ENCODE peak calls at places on chromosome 7, in six cellular contexts. T is stomach, K is ovary, Q is heart left ventricle, N is tibial nerve, C is endothelial cell of umbilical vein. I is an unnamed sample.

GRCh38 chr7:46607176-46607575 is 686.1 kb upstream of the IGFBP3 start:
- DNase-seq in K (no peak), N (no peak), Q (no peak), T (no peak), C (no peak), I (no peak)

GRCh38 chr7:139358541-139359365 is 941 bp upstream of the LUC7L2 start:
- DNase-seq in T (no peak), Q (no peak), N (no peak), C (peak), K (no peak), I (peak)

GRCh38 chr7:100682991-100683658 is 9.6 kb downstream of the GNB2 start:
- DNase-seq in Q (no peak), T (no peak), N (no peak), C (no peak), K (no peak), I (no peak)

GRCh38 chr7:137007001-137007725 is 138.7 kb downstream of the CHRM2 start:
- DNase-seq in T (no peak), Q (no peak), K (no peak), N (no peak), C (peak), I (no peak)

GRCh38 chr7:135770139-135770710 is 21.6 kb upstream of the FAM180A start:
- DNase-seq in K (no peak), N (no peak), Q (no peak), T (no peak), C (no peak), I (no peak)

GRCh38 chr7:44711528-44711927 is 37.1 kb upstream of the ZMIZ2 start:
- DNase-seq in T (no peak), N (no peak), C (no peak), Q (no peak), K (no peak), I (no peak)

GRCh38 chr7:133807610-133808543 is 319.3 kb upstream of the LRGUK start:
- DNase-seq in T (no peak), C (no peak), Q (no peak), K (no peak), N (no peak), I (no peak)

GRCh38 chr7:341841-342638 is 52.1 kb downstream of the FOXL3 start:
- DNase-seq in K (no peak), T (peak), N (no peak), C (no peak), Q (peak), I (no peak)

GRCh38 chr7:68269410-68269809 is 1272.8 kb downstream of the TYW1 start:
- DNase-seq in N (no peak), C (no peak), Q (no peak), K (no peak), T (no peak), I (no peak)

GRCh38 chr7:4738711-4739527 is 36.5 kb upstream of the AP5Z1 start:
- DNase-seq in T (peak), Q (peak), K (peak), N (no peak), C (peak), I (peak)

GRCh38 chr7:66224171-66224773 is 19.1 kb downstream of the TPST1 start:
- DNase-seq in Q (no peak), K (no peak), T (no peak), C (no peak), N (no peak), I (no peak)

GRCh38 chr7:96921231-96921630 is 84.1 kb upstream of the DLX6 start:
- DNase-seq in Q (no peak), K (no peak), T (no peak), N (no peak), C (no peak), I (no peak)

GRCh38 chr7:83820641-83821040 is 171.7 kb upstream of the SEMA3E start:
- DNase-seq in C (no peak), Q (no peak), K (no peak), N (no peak), T (no peak), I (no peak)

GRCh38 chr7:17937506-17938115 is 2.7 kb downstream of the SNX13 start:
- DNase-seq in C (no peak), K (no peak), N (no peak), Q (no peak), T (no peak), I (no peak)

GRCh38 chr7:17130281-17131059 is 168.0 kb upstream of the AHR start:
- DNase-seq in N (no peak), K (no peak), T (no peak), C (peak), Q (no peak), I (no peak)

GRCh38 chr7:80183900-80184685 is 49.5 kb downstream of the GNAI1 start:
- DNase-seq in Q (no peak), N (no peak), T (no peak), C (no peak), K (peak), I (no peak)

GRCh38 chr7:68629-69028 is 123.7 kb upstream of the FAM20C start:
- DNase-seq in C (no peak), K (no peak), Q (peak), T (no peak), N (no peak), I (no peak)

GRCh38 chr7:100247152-100247757 is 27.5 kb downstream of the PVRIG start:
- DNase-seq in K (no peak), Q (no peak), C (peak), N (no peak), T (peak), I (peak)

GRCh38 chr7:117143580-117143979 is 179.3 kb downstream of the WNT2 start:
- DNase-seq in Q (no peak), C (peak), T (no peak), K (no peak), N (no peak), I (no peak)

GRCh38 chr7:121048195-121048594 is 59.7 kb downstream of the CPED1 start:
- DNase-seq in T (no peak), C (no peak), K (no peak), N (no peak), Q (no peak), I (no peak)

GRCh38 chr7:101622609-101623178 is 6.4 kb downstream of the MYL10 start:
- DNase-seq in K (no peak), C (no peak), T (no peak), N (no peak), Q (no peak), I (no peak)

GRCh38 chr7:101075646-101076045 is 9.6 kb upstream of the TRIM56 start:
- DNase-seq in K (no peak), C (no peak), T (no peak), Q (no peak), N (no peak), I (no peak)

GRCh38 chr7:128550920-128551319 is 74.4 kb downstream of the METTL2B start:
- DNase-seq in Q (no peak), K (no peak), C (no peak), N (no peak), T (no peak), I (no peak)

GRCh38 chr7:1466524-1467271 is 7.4 kb upstream of the MICALL2 start:
- DNase-seq in N (peak), C (peak), T (peak), K (peak), Q (peak), I (no peak)

GRCh38 chr7:110774066-110774465 is 316.9 kb upstream of the LRRN3 start:
- DNase-seq in T (no peak), C (no peak), N (no peak), Q (no peak), K (no peak), I (no peak)

GRCh38 chr7:149610441-149611011 is 112.9 kb upstream of the ZNF746 start:
- DNase-seq in T (no peak), K (no peak), Q (no peak), N (no peak), C (no peak), I (no peak)

GRCh38 chr7:18993933-18994668 is 123.3 kb downstream of the TWIST1 start:
- DNase-seq in C (no peak), T (no peak), K (no peak), N (no peak), Q (no peak), I (no peak)

GRCh38 chr7:149787428-149788299 is 14.3 kb upstream of the ZNF467 start:
- DNase-seq in C (peak), Q (no peak), N (no peak), K (no peak), T (peak), I (peak)

GRCh38 chr7:128827248-128827958 is 2.8 kb upstream of the FLNC start:
- DNase-seq in T (no peak), K (peak), Q (peak), C (peak), N (no peak), I (peak)

GRCh38 chr7:150388709-150389531 is 9.8 kb downstream of the ZNF775 start:
- DNase-seq in K (peak), C (no peak), N (peak), Q (peak), T (peak), I (no peak)

GRCh38 chr7:125934965-125935364 is 1005.3 kb upstream of the POT1 start:
- DNase-seq in K (no peak), N (no peak), T (no peak), Q (no peak), C (no peak), I (no peak)

GRCh38 chr7:23470290-23471089 is at the start of gene IGF2BP3:
- DNase-seq in C (peak), K (no peak), T (no peak), N (no peak), Q (no peak), I (peak)

GRCh38 chr7:98826400-98826799 is 43.4 kb downstream of the TMEM130 start:
- DNase-seq in C (no peak), Q (no peak), T (no peak), K (no peak), N (no peak), I (no peak)

GRCh38 chr7:13024323-13024722 is 336.9 kb downstream of the ARL4A start:
- DNase-seq in K (no peak), T (no peak), Q (no peak), N (no peak), C (peak), I (no peak)

GRCh38 chr7:134353411-134353810 is 36.7 kb upstream of the SLC35B4 start:
- DNase-seq in K (no peak), T (no peak), C (no peak), Q (no peak), N (no peak), I (no peak)

GRCh38 chr7:73612598-73613269 is 11.6 kb downstream of the MLXIPL start:
- DNase-seq in C (peak), Q (no peak), N (no peak), T (peak), K (no peak), I (peak)
- TF ChIP-seq POLR2A in C (no peak), Q (no peak), N (no peak), T (no peak), K (no peak), I (no peak)

DNA sequence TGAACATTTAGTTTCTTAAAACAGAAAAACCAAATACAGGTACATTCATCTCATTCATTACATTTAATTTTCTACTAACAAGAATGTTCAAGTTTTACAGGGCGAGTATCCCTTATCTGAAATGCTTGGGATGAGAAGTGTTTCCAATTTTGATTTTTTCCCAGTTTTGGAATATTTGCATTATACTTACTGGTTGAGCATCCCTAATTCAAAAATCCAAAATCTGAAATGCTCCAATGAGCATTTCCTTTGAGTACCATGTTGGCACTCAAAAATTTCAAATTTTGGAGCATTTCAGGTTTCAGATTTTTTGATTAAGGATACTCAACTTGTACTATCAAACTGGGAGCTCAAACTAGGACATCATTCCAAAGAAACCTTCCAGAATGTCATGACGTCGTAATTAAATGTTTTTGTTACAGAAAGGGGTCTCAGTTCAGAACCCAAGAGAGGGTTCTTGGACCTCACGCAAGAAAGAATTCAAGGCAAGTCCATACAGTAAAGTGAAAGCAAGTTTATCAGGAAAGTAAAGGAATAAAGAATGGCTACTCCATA is 90.8 kb upstream of the PIK3CG start:
- DNase-seq in K (no peak), T (no peak), Q (no peak), N (no peak), C (no peak), I (no peak)
- TF ChIP-seq POLR2A in K (no peak), T (no peak), Q (no peak), N (no peak), C (no peak), I (no peak)

GRCh38 chr7:2622869-2623697 is 8.7 kb upstream of the TTYH3 start:
- DNase-seq in N (no peak), Q (no peak), K (no peak), C (no peak), T (no peak), I (no peak)
- TF ChIP-seq POLR2A in N (no peak), Q (no peak), K (no peak), C (no peak), T (no peak), I (no peak)

GRCh38 chr7:64307254-64308018 is 6.3 kb upstream of the ZNF736 start:
- DNase-seq in T (peak), K (peak), C (peak), N (peak), Q (peak), I (peak)
- TF ChIP-seq POLR2A in T (no peak), K (peak), C (no peak), N (peak), Q (peak), I (no peak)

GRCh38 chr7:50852901-50853300 is 70.2 kb upstream of the GRB10 start:
- DNase-seq in N (no peak), Q (no peak), C (no peak), T (no peak), K (no peak), I (no peak)
- TF ChIP-seq POLR2A in N (no peak), Q (no peak), C (no peak), T (no peak), K (no peak), I (no peak)

GRCh38 chr7:151459726-151460473 is 20.0 kb upstream of the CRYGN start:
- DNase-seq in N (peak), C (peak), Q (peak), K (peak), T (peak), I (no peak)
- TF ChIP-seq POLR2A in N (peak), C (no peak), Q (peak), K (peak), T (no peak), I (no peak)

DNA sequence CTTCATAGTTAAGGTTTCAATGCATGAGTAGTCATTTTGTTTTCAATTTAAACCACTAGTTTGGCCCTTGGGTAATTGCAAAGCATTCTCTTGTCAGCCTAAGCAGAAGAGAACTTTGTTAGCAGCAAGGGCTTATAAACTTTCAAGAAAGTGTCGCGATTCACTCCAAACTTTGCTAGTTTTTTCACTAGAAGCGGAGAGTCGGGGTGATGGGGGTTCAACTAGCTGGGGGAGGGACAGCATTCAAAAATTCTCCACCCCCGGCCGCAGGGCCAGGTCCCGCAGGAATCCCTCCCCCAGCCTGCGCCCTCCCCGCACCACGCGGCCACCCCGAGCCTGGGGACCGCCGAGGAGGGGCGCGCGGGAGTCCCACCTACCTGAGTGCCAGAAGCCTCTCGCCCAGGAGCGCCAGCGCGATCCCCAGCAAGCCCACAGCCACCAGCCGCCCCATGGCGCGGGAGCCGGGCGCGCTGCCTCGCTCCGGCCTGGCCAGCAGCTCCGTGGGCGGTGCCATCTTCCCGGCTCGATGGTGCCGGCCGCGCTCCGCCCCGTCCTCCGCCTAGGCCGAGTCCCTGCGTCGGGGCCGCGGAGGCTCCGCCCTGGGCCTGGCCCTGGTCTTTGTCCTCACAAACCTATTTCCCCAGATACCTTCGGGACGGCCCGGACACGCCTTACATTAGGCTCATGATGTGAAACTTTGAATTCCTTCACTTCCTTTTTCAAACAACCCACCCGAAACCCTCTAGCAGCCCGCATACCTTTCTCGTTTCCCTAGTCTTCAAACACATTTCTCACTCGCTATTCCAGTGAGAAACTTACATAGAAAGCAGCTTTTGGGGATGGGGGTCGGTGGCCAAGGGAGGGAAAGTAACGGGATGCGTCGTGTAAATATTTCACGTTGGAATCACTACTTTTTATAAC is at the start of gene PON2:
- DNase-seq in K (peak), C (peak), Q (peak), N (peak), T (peak), I (peak)
- TF ChIP-seq POLR2A in K (peak), C (peak), Q (peak), N (peak), T (no peak), I (peak)

DNA sequence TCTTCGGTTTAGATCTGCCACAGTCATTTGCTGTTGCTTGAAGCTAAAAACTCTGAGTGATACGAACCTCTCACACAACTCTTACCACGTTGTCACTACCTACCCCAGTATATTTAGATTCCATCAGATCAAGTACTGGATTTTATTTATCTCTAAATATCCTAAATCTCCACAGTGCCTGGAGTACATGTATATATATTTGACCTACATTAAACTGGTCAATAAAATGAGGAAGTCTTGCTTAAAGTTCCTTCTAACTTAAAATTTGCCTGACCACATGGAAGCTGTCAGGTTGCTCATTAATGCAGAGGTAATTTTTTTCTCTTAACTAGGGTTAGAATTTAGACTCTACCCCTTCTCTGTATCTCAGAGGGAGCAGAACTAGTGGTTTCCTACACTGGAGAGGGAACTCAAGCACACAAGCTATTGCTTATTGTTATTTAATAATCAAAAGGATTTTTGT is 3.1 kb upstream of the MACC1 start:
- DNase-seq in T (no peak), N (no peak), K (no peak), Q (no peak), C (no peak), I (no peak)
- TF ChIP-seq POLR2A in T (no peak), N (no peak), K (no peak), Q (no peak), C (no peak), I (no peak)

I was measured in erythroblast.